ENCODE peak calls at places on chromosomes 1 and 21, in eight cellular contexts. C is heart left ventricle; B is H9; T is lower leg skin; H is ELR; G is activated naive CD4-positive, alpha-beta T cell; O is effector CD4-positive, alpha-beta T cell; K is anterior cingulate cortex. S is an unnamed sample.

GRCh38 chr1:58251415-58252073 is 295.0 kb downstream of the OMA1 start:
- DNase-seq in C (no peak), B (peak), T (no peak), H (peak), G (no peak), O (no peak), K (no peak), S (peak)

GRCh38 chr1:42420911-42421585 is 34.8 kb downstream of the ZMYND12 start:
- DNase-seq in C (peak), B (no peak), T (no peak), H (peak), G (no peak), O (no peak), K (peak), S (peak)

GRCh38 chr1:66495490-66495889 is 38.5 kb upstream of the SGIP1 start:
- DNase-seq in C (no peak), B (no peak), T (no peak), H (no peak), G (no peak), O (no peak), K (no peak), S (peak)

GRCh38 chr1:211705439-211706205 is 30.2 kb upstream of the NEK2 start:
- DNase-seq in C (no peak), B (no peak), T (no peak), H (peak), G (no peak), O (no peak), K (no peak), S (no peak)

GRCh38 chr1:14880456-14881316 is 272.9 kb upstream of the TMEM51 start:
- DNase-seq in C (no peak), B (no peak), T (peak), H (no peak), G (no peak), O (no peak), K (no peak), S (no peak)

GRCh38 chr1:56827711-56828110 is 8.5 kb upstream of the FYB2 start:
- DNase-seq in C (no peak), B (no peak), T (no peak), H (no peak), G (no peak), O (no peak), K (no peak), S (no peak)

GRCh38 chr1:216005916-216006315 is 417.3 kb downstream of the USH2A start:
- DNase-seq in C (no peak), B (no peak), T (no peak), H (peak), G (no peak), O (no peak), K (no peak), S (no peak)

GRCh38 chr1:74799119-74799518 is 66.2 kb downstream of the TYW3 start:
- DNase-seq in C (no peak), B (no peak), T (no peak), H (no peak), G (no peak), O (no peak), K (no peak), S (no peak)

GRCh38 chr1:167679714-167680113 is 42.1 kb upstream of the MPZL1 start:
- DNase-seq in C (no peak), B (no peak), T (no peak), H (no peak), G (no peak), O (no peak), K (no peak), S (no peak)

GRCh38 chr21:35850542-35851103 is 209.7 kb downstream of the SETD4 start:
- DNase-seq in C (no peak), B (no peak), T (no peak), H (no peak), G (no peak), O (no peak), K (no peak), S (no peak)

GRCh38 chr1:37609002-37609401 is 13.3 kb upstream of the GNL2 start:
- DNase-seq in C (no peak), B (no peak), T (no peak), H (no peak), G (no peak), O (no peak), K (no peak), S (no peak)

GRCh38 chr1:7621334-7622219 is 149.5 kb upstream of the VAMP3 start:
- DNase-seq in C (no peak), B (no peak), T (no peak), H (peak), G (no peak), O (no peak), K (no peak), S (peak)

GRCh38 chr21:37220433-37220980 is 46.6 kb downstream of the VPS26C start:
- DNase-seq in C (no peak), B (no peak), T (no peak), H (peak), G (no peak), O (peak), K (peak), S (no peak)